ENCODE peak calls at places on chromosomes 13 and 19, in ten cellular contexts. C, H, F, N, X, E, R, M, I and Y are unnamed samples. For H3K4me1, the result is how much of the 10 kb centered on the place peaks cover.

GRCh38 chr13:106617561-106617960 is 49.6 kb upstream of the ARGLU1 start:
- DNase-seq in I (no peak), H (no peak), C (no peak), E (no peak), M (no peak), X (no peak), N (no peak), F (no peak), R (no peak), Y (peak)

GRCh38 chr13:101415358-101416174 is 742 bp downstream of the NALCN start:
- DNase-seq in M (no peak), H (no peak), I (no peak), F (no peak), C (no peak), X (no peak), N (no peak), R (no peak), E (peak), Y (no peak)

GRCh38 chr19:54418030-54418929 is 3.0 kb downstream of the TTYH1 start:
- DNase-seq in E (no peak), I (no peak), R (no peak), M (no peak), H (no peak), C (no peak), N (no peak), F (no peak), X (no peak), Y (no peak)

GRCh38 chr13:44117351-44117750 is 237.6 kb downstream of the LACC1 start:
- DNase-seq in R (peak), E (no peak), N (no peak), M (no peak), I (no peak), F (no peak), C (no peak), X (no peak), H (no peak), Y (peak)

GRCh38 chr19:20607943-20608342 is 42.4 kb upstream of the ZNF737 start:
- DNase-seq in M (no peak), E (no peak), C (no peak), F (no peak), R (no peak), I (no peak), X (no peak), H (no peak), N (no peak), Y (no peak)

GRCh38 chr13:110306340-110306959 is 507 bp downstream of the COL4A1 start:
- DNase-seq in X (no peak), H (peak), R (no peak), I (peak), F (no peak), N (no peak), E (no peak), C (no peak), M (peak), Y (peak)

GRCh38 chr19:44228318-44228717 is 16.0 kb downstream of the ZNF227 start:
- DNase-seq in N (no peak), C (no peak), X (no peak), M (no peak), R (no peak), H (no peak), E (no peak), I (no peak), F (no peak), Y (no peak)

GRCh38 chr19:6313398-6313969 is 19.9 kb downstream of the ACER1 start:
- DNase-seq in R (no peak), C (no peak), E (no peak), M (no peak), N (no peak), F (no peak), H (no peak), I (no peak), X (no peak), Y (no peak)

GRCh38 chr19:16445238-16446107 is 26.3 kb downstream of the EPS15L1 start:
- DNase-seq in C (no peak), I (no peak), F (peak), H (no peak), E (no peak), N (no peak), R (peak), M (no peak), X (no peak), Y (no peak)

GRCh38 chr19:55654833-55655647 is at the start of gene U2AF2:
- DNase-seq in F (peak), X (peak), I (peak), E (peak), R (peak), N (peak), C (peak), H (peak), M (peak), Y (peak)

GRCh38 chr13:75271851-75272250 is 210.1 kb downstream of the TBC1D4 start:
- DNase-seq in E (no peak), N (no peak), C (no peak), M (no peak), X (no peak), I (no peak), H (no peak), F (no peak), R (no peak), Y (no peak)

GRCh38 chr19:7926727-7927604 is 1.0 kb upstream of the CTXN1 start:
- DNase-seq in R (no peak), M (no peak), H (peak), X (no peak), I (no peak), N (no peak), E (peak), F (no peak), C (no peak), Y (no peak)

GRCh38 chr13:43354147-43354945 is 331.0 kb downstream of the DNAJC15 start:
- DNase-seq in E (no peak), R (no peak), C (no peak), M (no peak), I (no peak), N (no peak), F (no peak), H (no peak), X (no peak), Y (no peak)

GRCh38 chr19:30341646-30342201 is 30.5 kb upstream of the ZNF536 start:
- DNase-seq in C (no peak), N (no peak), R (no peak), X (no peak), H (no peak), E (no peak), M (no peak), F (no peak), I (no peak), Y (no peak)

GRCh38 chr19:53577968-53578367 is 40.0 kb downstream of the ZNF331 start:
- DNase-seq in N (no peak), E (no peak), H (no peak), X (no peak), M (no peak), R (no peak), F (no peak), I (peak), C (no peak), Y (no peak)

GRCh38 chr13:79382545-79383275 is 23.3 kb downstream of the RBM26 start:
- DNase-seq in X (no peak), E (no peak), F (no peak), H (no peak), R (no peak), I (no peak), M (no peak), N (no peak), C (no peak), Y (no peak)

GRCh38 chr19:35357867-35358573 is at the start of gene FFAR3:
- DNase-seq in C (peak), E (peak), M (no peak), F (no peak), I (peak), X (no peak), H (no peak), R (no peak), N (no peak), Y (peak)

DNA sequence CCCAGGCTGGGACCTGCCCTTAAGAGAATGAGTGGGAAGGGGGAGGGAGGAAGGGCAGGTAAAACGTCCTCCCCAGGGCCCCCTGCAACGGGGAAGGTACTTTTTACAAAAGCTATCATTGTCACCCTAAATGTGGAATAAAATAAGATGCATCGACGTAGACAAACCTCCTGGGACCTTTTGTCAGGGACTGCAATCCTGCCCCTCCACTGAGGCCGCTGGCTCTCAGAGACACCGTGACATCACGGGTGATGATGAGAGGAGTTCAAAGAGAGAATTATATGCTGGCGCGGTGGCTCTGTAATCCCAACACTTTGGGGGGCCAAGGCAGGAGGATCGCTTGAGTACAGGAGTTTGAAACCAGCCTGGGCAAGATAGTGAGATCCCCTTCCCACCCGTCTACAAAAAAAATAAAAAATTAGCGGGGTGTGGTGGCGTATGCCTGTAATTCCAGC is 1.8 kb upstream of the MYBPC2 start:
- DNase-seq in F (no peak), C (no peak), E (no peak), H (no peak), R (peak), M (no peak), X (no peak), I (no peak), N (no peak), Y (no peak)
- H3K4me1 ChIP-seq in F (under half), C (under half), E (under half), H (under half), R (half or more), M (under half), X (under half), I (under half), N (under half), Y (under half)

GRCh38 chr19:40751065-40751923 is at the start of gene SNRPA:
- DNase-seq in I (peak), R (peak), X (peak), E (peak), C (peak), M (peak), F (peak), H (peak), N (peak), Y (peak)

GRCh38 chr19:40758491-40758890 is 7.5 kb downstream of the SNRPA start:
- DNase-seq in H (no peak), R (no peak), E (no peak), X (no peak), F (no peak), N (no peak), M (no peak), C (no peak), I (no peak), Y (no peak)

GRCh38 chr19:40754611-40755247 is 3.7 kb downstream of the SNRPA start:
- DNase-seq in F (peak), C (no peak), N (no peak), R (no peak), I (no peak), E (no peak), X (no peak), H (no peak), M (no peak), Y (no peak)

GRCh38 chr19:40756502-40757110 is 5.6 kb downstream of the SNRPA start:
- DNase-seq in N (peak), X (no peak), F (no peak), H (no peak), I (no peak), C (no peak), R (no peak), M (no peak), E (no peak), Y (no peak)

DNA sequence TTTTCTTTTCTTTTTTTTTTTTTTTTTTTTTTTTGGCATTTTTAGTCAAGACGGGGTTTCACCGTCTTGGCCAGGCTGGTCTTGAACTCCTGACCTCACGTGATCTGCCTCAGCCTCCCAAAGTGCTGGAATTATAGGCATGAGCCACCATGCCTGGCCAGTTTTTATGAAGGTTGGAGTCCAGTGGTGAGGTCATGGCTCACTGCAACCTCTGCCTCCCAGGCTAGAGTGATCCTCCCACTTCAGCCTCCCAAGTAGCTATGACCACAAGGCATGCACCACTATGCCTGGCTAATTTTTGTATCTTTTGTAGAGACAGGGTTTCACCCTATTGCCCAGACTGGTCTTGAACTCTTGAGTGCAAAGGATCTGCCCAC is 4.2 kb downstream of the SNRPA start:
- DNase-seq in H (no peak), X (no peak), N (no peak), E (no peak), M (no peak), R (no peak), C (no peak), F (no peak), I (no peak), Y (no peak)
- H3K4me1 ChIP-seq in H (under half), X (under half), N (under half), E (half or more), M (under half), R (under half), C (under half), F (under half), I (under half), Y (under half)

GRCh38 chr13:32837307-32837972 is 178.8 kb upstream of the KL start:
- DNase-seq in X (no peak), R (no peak), E (no peak), I (no peak), C (no peak), H (no peak), F (no peak), N (no peak), M (no peak), Y (no peak)
- H3K4me1 ChIP-seq in X (under half), R (under half), E (under half), I (under half), C (under half), H (under half), F (under half), N (under half), M (under half), Y (under half)

GRCh38 chr13:113817860-113818691 is 45.8 kb downstream of the GAS6 start:
- DNase-seq in M (no peak), N (no peak), I (no peak), R (no peak), F (no peak), E (no peak), H (no peak), X (no peak), C (no peak), Y (no peak)

GRCh38 chr13:113815151-113816058 is 48.5 kb downstream of the GAS6 start:
- DNase-seq in I (no peak), X (no peak), C (no peak), F (no peak), H (no peak), E (no peak), R (peak), N (no peak), M (no peak), Y (peak)

GRCh38 chr13:113816925-113817859 is 46.7 kb downstream of the GAS6 start:
- DNase-seq in F (peak), C (peak), R (peak), M (peak), X (peak), H (peak), N (peak), E (peak), I (peak), Y (peak)

GRCh38 chr13:113814435-113814821 is 49.4 kb downstream of the GAS6 start:
- DNase-seq in R (no peak), F (no peak), C (no peak), X (no peak), N (no peak), H (no peak), M (peak), E (no peak), I (no peak), Y (no peak)

GRCh38 chr13:113816248-113816924 is 47.5 kb downstream of the GAS6 start:
- DNase-seq in X (no peak), C (no peak), E (no peak), R (no peak), F (no peak), N (no peak), H (peak), I (no peak), M (no peak), Y (no peak)
- H3K4me1 ChIP-seq in X (under half), C (under half), E (half or more), R (under half), F (under half), N (under half), H (under half), I (under half), M (under half), Y (under half)

GRCh38 chr13:46278474-46278873 is 66.7 kb downstream of the LRRC63 start:
- DNase-seq in H (no peak), N (no peak), C (no peak), E (no peak), F (no peak), I (no peak), R (peak), M (no peak), X (no peak), Y (no peak)

GRCh38 chr13:46270416-46270815 is 58.7 kb downstream of the LRRC63 start:
- DNase-seq in C (no peak), X (no peak), R (no peak), I (no peak), N (no peak), E (no peak), H (no peak), F (no peak), M (no peak), Y (no peak)

GRCh38 chr13:46274094-46274698 is 62.5 kb downstream of the LRRC63 start:
- DNase-seq in M (no peak), I (no peak), X (no peak), R (no peak), E (no peak), C (no peak), F (no peak), H (no peak), N (no peak), Y (no peak)
- H3K4me1 ChIP-seq in M (under half), I (under half), X (under half), R (under half), E (under half), C (under half), F (under half), H (under half), N (under half), Y (under half)

DNA sequence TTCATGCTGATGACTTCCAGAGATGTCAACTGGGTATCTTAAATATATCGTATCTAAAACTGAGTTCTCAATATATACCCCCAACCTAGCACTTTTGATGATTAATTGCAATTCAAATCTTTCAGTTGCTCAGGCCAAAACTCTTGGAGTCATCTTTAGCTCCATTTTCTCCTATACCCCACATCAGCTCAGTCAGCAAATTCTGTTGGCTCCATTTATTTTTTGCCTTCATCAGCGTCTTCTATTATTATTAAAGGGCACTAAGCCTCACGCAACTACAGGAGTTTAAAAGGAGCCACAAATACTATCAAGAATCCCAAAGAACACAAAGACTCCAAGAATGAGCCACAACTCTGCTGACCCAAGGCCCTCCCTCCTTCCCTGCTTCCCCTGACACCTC is 134.9 kb downstream of the KCTD12 start:
- DNase-seq in M (no peak), H (no peak), E (no peak), N (no peak), I (no peak), F (no peak), X (no peak), R (no peak), C (no peak), Y (no peak)
- H3K4me1 ChIP-seq in M (under half), H (under half), E (under half), N (under half), I (under half), F (under half), X (under half), R (under half), C (under half), Y (under half)